ENCODE peak calls at places on chromosomes 6 and 20, in five cellular contexts. A is Peyer's patch, Y is breast epithelium, B is ovary, V is suprapubic skin. P is an unnamed sample.

GRCh38 chr6:39812496-39812852 is 20.3 kb downstream of the DAAM2 start:
- DNase-seq in A (no peak), Y (no peak), B (no peak), V (no peak), P (no peak)

GRCh38 chr20:50346372-50347347 is 156.0 kb downstream of the CEBPB start:
- DNase-seq in A (peak), Y (peak), B (peak), V (peak), P (no peak)

GRCh38 chr6:16712931-16713484 is 48.3 kb downstream of the ATXN1 start:
- DNase-seq in A (no peak), Y (no peak), B (no peak), V (peak), P (no peak)

GRCh38 chr6:108123516-108123929 is 42.3 kb upstream of the NR2E1 start:
- DNase-seq in A (no peak), Y (no peak), B (no peak), V (no peak), P (no peak)

GRCh38 chr6:11202513-11203305 is 29.8 kb downstream of the NEDD9 start:
- DNase-seq in A (no peak), Y (no peak), B (no peak), V (no peak), P (no peak)

GRCh38 chr6:13303668-13304017 is 24.7 kb downstream of the TBC1D7 start:
- DNase-seq in A (peak), Y (peak), B (peak), V (peak), P (peak)

GRCh38 chr6:125791151-125791819 is 525 bp downstream of the NCOA7 start:
- DNase-seq in A (peak), Y (peak), B (no peak), V (no peak), P (no peak)

GRCh38 chr6:35624341-35625070 is 64.2 kb downstream of the FKBP5 start:
- DNase-seq in A (no peak), Y (no peak), B (no peak), V (no peak), P (no peak)

GRCh38 chr20:43452404-43453126 is 5.1 kb upstream of the SRSF6 start:
- DNase-seq in A (peak), Y (no peak), B (no peak), V (no peak), P (no peak)

GRCh38 chr20:51871943-51872342 is 69.6 kb upstream of the SALL4 start:
- DNase-seq in A (no peak), Y (no peak), B (no peak), V (no peak), P (no peak)

GRCh38 chr20:38139156-38139912 is 25.7 kb downstream of the TGM2 start:
- DNase-seq in A (no peak), Y (no peak), B (peak), V (no peak), P (no peak)

GRCh38 chr6:149306967-149307366 is 10.5 kb upstream of the TAB2 start:
- DNase-seq in A (no peak), Y (no peak), B (no peak), V (no peak), P (no peak)

GRCh38 chr20:61066541-61066940 is 185.5 kb upstream of the CDH4 start:
- DNase-seq in A (no peak), Y (no peak), B (no peak), V (no peak), P (no peak)
- TF ChIP-seq POLR2A in A (no peak), Y (no peak), B (no peak), V (no peak), P (no peak)

DNA sequence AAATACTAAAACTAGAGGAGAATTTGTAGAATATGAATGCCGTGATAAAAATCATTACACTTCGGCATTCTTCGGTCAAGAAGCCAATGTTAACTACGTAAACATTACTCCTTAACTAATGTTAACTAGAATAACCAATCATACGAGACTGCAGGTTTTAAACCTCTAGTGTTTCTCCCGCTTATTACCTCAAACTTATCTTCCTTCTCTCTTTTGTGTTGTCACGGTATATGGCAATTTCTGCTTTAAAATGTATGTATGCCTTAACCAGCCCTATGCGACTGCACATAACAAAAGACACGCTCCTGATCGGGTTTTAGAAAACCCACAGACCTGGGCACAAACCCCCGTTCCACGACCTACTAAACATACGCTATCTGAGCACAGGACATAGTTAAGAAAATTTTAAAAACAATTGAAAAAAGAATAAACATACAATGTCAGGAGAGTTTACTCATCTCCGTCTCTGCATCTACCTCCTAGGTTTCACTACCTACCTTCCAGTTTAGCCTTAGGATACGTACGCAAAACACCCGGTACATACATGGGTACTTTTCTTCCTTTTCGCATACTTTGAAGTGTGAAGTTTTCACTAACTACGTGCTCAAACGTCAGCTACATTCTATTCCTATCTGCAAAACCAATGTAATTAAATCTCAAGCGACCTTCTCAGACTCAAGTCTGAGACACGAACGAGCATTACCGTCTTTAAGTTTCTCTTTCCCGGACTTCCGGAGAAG is 1.1 kb downstream of the CD164 start:
- DNase-seq in A (no peak), Y (no peak), B (no peak), V (no peak), P (no peak)
- TF ChIP-seq POLR2A in A (no peak), Y (no peak), B (no peak), V (no peak), P (no peak)

GRCh38 chr6:44073612-44074382 is 53.5 kb downstream of the MRPL14 start:
- DNase-seq in A (no peak), Y (no peak), B (no peak), V (peak), P (no peak)

GRCh38 chr6:44071670-44072451 is 55.4 kb downstream of the MRPL14 start:
- DNase-seq in A (no peak), Y (no peak), B (no peak), V (peak), P (no peak)

GRCh38 chr6:44074383-44075136 is 52.7 kb downstream of the MRPL14 start:
- DNase-seq in A (peak), Y (no peak), B (peak), V (peak), P (peak)

GRCh38 chr6:44072452-44072958 is 54.7 kb downstream of the MRPL14 start:
- DNase-seq in A (no peak), Y (no peak), B (no peak), V (peak), P (no peak)

DNA sequence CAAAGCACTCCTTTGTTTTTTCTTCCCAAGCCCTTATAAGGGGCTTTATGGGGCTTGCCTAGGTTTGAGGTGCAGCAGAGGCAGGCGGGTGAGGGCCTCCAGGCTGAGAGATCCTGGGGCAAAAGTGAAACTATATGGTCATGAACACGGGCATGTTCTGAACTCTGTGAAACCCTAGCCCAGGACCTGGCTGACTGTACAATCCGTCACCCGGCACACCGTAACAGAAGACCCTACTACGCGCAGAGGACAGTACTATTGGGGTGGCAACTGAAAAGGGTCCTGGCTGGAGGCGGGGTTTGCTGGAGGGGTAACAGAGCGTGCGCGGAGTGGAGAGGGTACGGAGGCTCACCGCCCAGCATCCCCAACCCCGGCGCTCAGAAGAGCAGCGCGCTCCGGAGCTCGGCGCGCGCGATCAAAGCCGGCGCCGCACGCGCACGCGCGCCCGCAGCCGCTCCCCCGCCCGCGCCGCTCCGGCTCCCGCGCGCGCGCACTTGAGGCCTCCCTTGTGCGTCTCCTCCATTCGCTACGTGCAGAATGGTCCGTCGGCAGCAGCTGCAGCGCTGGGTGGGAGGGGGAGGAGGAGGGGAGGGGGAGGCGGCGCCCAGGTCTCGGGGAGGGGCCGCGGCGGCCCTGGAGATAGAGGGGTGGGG is 54.2 kb downstream of the MRPL14 start:
- DNase-seq in A (peak), Y (no peak), B (peak), V (peak), P (peak)
- TF ChIP-seq POLR2A in A (no peak), Y (no peak), B (no peak), V (no peak), P (peak)

GRCh38 chr6:166331503-166332133 is 10.7 kb downstream of the SFT2D1 start:
- DNase-seq in A (no peak), Y (no peak), B (no peak), V (no peak), P (no peak)

GRCh38 chr6:166334878-166335277 is 7.5 kb downstream of the SFT2D1 start:
- DNase-seq in A (no peak), Y (no peak), B (no peak), V (no peak), P (no peak)

GRCh38 chr6:166330612-166331011 is 11.7 kb downstream of the SFT2D1 start:
- DNase-seq in A (no peak), Y (no peak), B (peak), V (no peak), P (no peak)

GRCh38 chr6:166335378-166336366 is 6.7 kb downstream of the SFT2D1 start:
- DNase-seq in A (no peak), Y (no peak), B (no peak), V (no peak), P (no peak)

GRCh38 chr6:166333172-166333995 is 9.0 kb downstream of the SFT2D1 start:
- DNase-seq in A (no peak), Y (no peak), B (no peak), V (no peak), P (peak)
- TF ChIP-seq POLR2A in A (no peak), Y (no peak), B (no peak), V (no peak), P (peak)

GRCh38 chr6:100065348-100065747 is 71.3 kb upstream of the MCHR2 start:
- DNase-seq in A (no peak), Y (no peak), B (no peak), V (no peak), P (no peak)
- TF ChIP-seq POLR2A in A (no peak), Y (no peak), B (no peak), V (no peak), P (no peak)

DNA sequence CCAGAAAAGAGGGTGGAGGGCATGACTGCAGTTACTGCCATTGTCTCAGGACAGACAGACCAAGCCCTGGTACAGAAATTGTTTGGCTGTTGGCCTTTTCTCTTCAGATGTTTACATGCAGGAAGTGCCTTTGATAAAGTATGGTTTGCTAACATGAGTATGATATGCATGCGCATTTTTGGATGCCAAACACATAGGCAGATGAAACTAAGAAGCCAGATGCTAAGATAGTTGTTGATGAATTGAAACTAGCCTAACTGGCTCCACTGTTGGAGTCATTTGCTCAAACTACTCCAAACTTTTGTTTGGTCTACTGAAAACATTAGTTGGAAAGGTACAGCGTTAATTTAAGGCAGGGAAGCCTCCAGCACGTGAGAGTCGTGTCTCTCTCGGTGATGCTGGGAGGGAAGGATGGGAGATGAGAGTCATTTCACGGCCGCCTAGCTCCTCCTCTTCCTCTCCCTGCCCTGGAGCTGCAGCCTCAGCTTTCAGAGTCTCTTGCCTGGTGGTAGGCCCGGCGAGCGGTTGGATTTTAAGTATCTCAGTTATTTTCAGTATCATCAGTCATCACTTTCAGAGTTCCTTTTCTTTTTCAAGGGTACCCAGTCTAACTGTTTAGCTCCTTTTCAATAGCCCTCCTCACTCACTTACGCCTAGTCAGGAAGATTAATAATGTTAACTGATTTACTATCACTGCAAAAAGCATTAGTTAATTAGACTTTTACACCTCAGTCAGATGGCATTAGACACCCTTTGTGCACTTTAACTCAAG is 29.8 kb downstream of the RREB1 start:
- DNase-seq in A (peak), Y (no peak), B (peak), V (peak), P (no peak)
- TF ChIP-seq POLR2A in A (no peak), Y (no peak), B (no peak), V (no peak), P (peak)

P was measured in GM12891.